ENCODE peak calls at places on chromosomes 2 and 18, in eight cellular contexts. One of them, this sample, is unnamed.

GRCh38 chr18:21914739-21915319 is 174.2 kb downstream of the MIB1 start:
- DNase-seq in GM18507: no peak
- DNase-seq in NCI-H446 treated with DMSO at 0.1 percent for 48 hours: no peak
- DNase-seq in T-helper 17 cell: no peak
- DNase-seq in H4: peak; percentile 74
- DNase-seq in esophagus squamous epithelium: no peak
- DNase-seq in RPMI8226: peak; percentile 32
- DNase-seq in stimulated activated CD4-positive, alpha-beta T cell treated with anti-CD3 and anti-CD28 coated beads, Interleukin-4, amount 100 ng/mL, for 48 hours: no peak
- DNase-seq in this sample: peak; percentile 42

GRCh38 chr2:107729456-107729855 is 97.2 kb upstream of the RGPD4 start:
- DNase-seq in GM18507: no peak
- DNase-seq in NCI-H446 treated with DMSO at 0.1 percent for 48 hours: no peak
- DNase-seq in T-helper 17 cell: no peak
- DNase-seq in H4: no peak
- DNase-seq in esophagus squamous epithelium: no peak
- DNase-seq in RPMI8226: no peak
- DNase-seq in stimulated activated CD4-positive, alpha-beta T cell treated with anti-CD3 and anti-CD28 coated beads, Interleukin-4, amount 100 ng/mL, for 48 hours: no peak
- DNase-seq in this sample: no peak

GRCh38 chr18:73099759-73100158 is 232.0 kb upstream of the NETO1 start:
- DNase-seq in GM18507: no peak
- DNase-seq in NCI-H446 treated with DMSO at 0.1 percent for 48 hours: no peak
- DNase-seq in T-helper 17 cell: no peak
- DNase-seq in H4: no peak
- DNase-seq in esophagus squamous epithelium: no peak
- DNase-seq in RPMI8226: no peak
- DNase-seq in stimulated activated CD4-positive, alpha-beta T cell treated with anti-CD3 and anti-CD28 coated beads, Interleukin-4, amount 100 ng/mL, for 48 hours: no peak
- DNase-seq in this sample: no peak

GRCh38 chr18:36194719-36195315 is 7.5 kb downstream of the MOCOS start:
- DNase-seq in GM18507: no peak
- DNase-seq in NCI-H446 treated with DMSO at 0.1 percent for 48 hours: no peak
- DNase-seq in T-helper 17 cell: no peak
- DNase-seq in H4: no peak
- DNase-seq in esophagus squamous epithelium: no peak
- DNase-seq in RPMI8226: no peak
- DNase-seq in stimulated activated CD4-positive, alpha-beta T cell treated with anti-CD3 and anti-CD28 coated beads, Interleukin-4, amount 100 ng/mL, for 48 hours: no peak
- DNase-seq in this sample: no peak

GRCh38 chr2:18049325-18049724 is 170.9 kb downstream of the KCNS3 start:
- DNase-seq in GM18507: no peak
- DNase-seq in NCI-H446 treated with DMSO at 0.1 percent for 48 hours: no peak
- DNase-seq in T-helper 17 cell: no peak
- DNase-seq in H4: no peak
- DNase-seq in esophagus squamous epithelium: no peak
- DNase-seq in RPMI8226: no peak
- DNase-seq in stimulated activated CD4-positive, alpha-beta T cell treated with anti-CD3 and anti-CD28 coated beads, Interleukin-4, amount 100 ng/mL, for 48 hours: no peak
- DNase-seq in this sample: no peak

GRCh38 chr2:205461678-205462665 is 220.3 kb upstream of the NRP2 start:
- DNase-seq in GM18507: no peak
- DNase-seq in NCI-H446 treated with DMSO at 0.1 percent for 48 hours: no peak
- DNase-seq in T-helper 17 cell: no peak
- DNase-seq in H4: no peak
- DNase-seq in esophagus squamous epithelium: no peak
- DNase-seq in RPMI8226: no peak
- DNase-seq in stimulated activated CD4-positive, alpha-beta T cell treated with anti-CD3 and anti-CD28 coated beads, Interleukin-4, amount 100 ng/mL, for 48 hours: peak; percentile 5
- DNase-seq in this sample: peak; percentile 9

GRCh38 chr2:102240640-102241370 is 54.0 kb downstream of the IL1RL2 start:
- DNase-seq in GM18507: peak; percentile 77
- DNase-seq in NCI-H446 treated with DMSO at 0.1 percent for 48 hours: no peak
- DNase-seq in T-helper 17 cell: peak; percentile 85
- DNase-seq in H4: peak; percentile 92
- DNase-seq in esophagus squamous epithelium: peak; percentile 23
- DNase-seq in RPMI8226: peak; percentile 84
- DNase-seq in stimulated activated CD4-positive, alpha-beta T cell treated with anti-CD3 and anti-CD28 coated beads, Interleukin-4, amount 100 ng/mL, for 48 hours: peak; percentile 85
- DNase-seq in this sample: peak; percentile 87

GRCh38 chr2:227834423-227834822 is 20.8 kb downstream of the CCL20 start:
- DNase-seq in GM18507: no peak
- DNase-seq in NCI-H446 treated with DMSO at 0.1 percent for 48 hours: no peak
- DNase-seq in T-helper 17 cell: no peak
- DNase-seq in H4: no peak
- DNase-seq in esophagus squamous epithelium: no peak
- DNase-seq in RPMI8226: no peak
- DNase-seq in stimulated activated CD4-positive, alpha-beta T cell treated with anti-CD3 and anti-CD28 coated beads, Interleukin-4, amount 100 ng/mL, for 48 hours: no peak
- DNase-seq in this sample: peak; percentile 71

GRCh38 chr2:231710751-231711676 is 2.7 kb downstream of the PTMA start:
- DNase-seq in GM18507: no peak
- DNase-seq in NCI-H446 treated with DMSO at 0.1 percent for 48 hours: no peak
- DNase-seq in T-helper 17 cell: no peak
- DNase-seq in H4: no peak
- DNase-seq in esophagus squamous epithelium: no peak
- DNase-seq in RPMI8226: peak; percentile 9
- DNase-seq in stimulated activated CD4-positive, alpha-beta T cell treated with anti-CD3 and anti-CD28 coated beads, Interleukin-4, amount 100 ng/mL, for 48 hours: no peak
- DNase-seq in this sample: peak; percentile 33

GRCh38 chr2:211367252-211367651 is 810.9 kb downstream of the CPS1 start:
- DNase-seq in GM18507: no peak
- DNase-seq in NCI-H446 treated with DMSO at 0.1 percent for 48 hours: no peak
- DNase-seq in T-helper 17 cell: no peak
- DNase-seq in H4: no peak
- DNase-seq in esophagus squamous epithelium: no peak
- DNase-seq in RPMI8226: no peak
- DNase-seq in stimulated activated CD4-positive, alpha-beta T cell treated with anti-CD3 and anti-CD28 coated beads, Interleukin-4, amount 100 ng/mL, for 48 hours: no peak
- DNase-seq in this sample: no peak

GRCh38 chr2:71299507-71299906 is 32.1 kb upstream of the ZNF638 start:
- DNase-seq in GM18507: no peak
- DNase-seq in NCI-H446 treated with DMSO at 0.1 percent for 48 hours: no peak
- DNase-seq in T-helper 17 cell: no peak
- DNase-seq in H4: no peak
- DNase-seq in esophagus squamous epithelium: no peak
- DNase-seq in RPMI8226: peak; percentile 36
- DNase-seq in stimulated activated CD4-positive, alpha-beta T cell treated with anti-CD3 and anti-CD28 coated beads, Interleukin-4, amount 100 ng/mL, for 48 hours: no peak
- DNase-seq in this sample: peak; percentile 22

GRCh38 chr2:129248183-129248582 is 731.3 kb upstream of the RAB6C start:
- DNase-seq in GM18507: no peak
- DNase-seq in NCI-H446 treated with DMSO at 0.1 percent for 48 hours: no peak
- DNase-seq in T-helper 17 cell: no peak
- DNase-seq in H4: peak; percentile 26
- DNase-seq in esophagus squamous epithelium: no peak
- DNase-seq in RPMI8226: no peak
- DNase-seq in stimulated activated CD4-positive, alpha-beta T cell treated with anti-CD3 and anti-CD28 coated beads, Interleukin-4, amount 100 ng/mL, for 48 hours: no peak
- DNase-seq in this sample: peak; percentile 8

GRCh38 chr2:160252278-160252887 is 52.3 kb upstream of the ITGB6 start:
- DNase-seq in GM18507: no peak
- DNase-seq in NCI-H446 treated with DMSO at 0.1 percent for 48 hours: no peak
- DNase-seq in T-helper 17 cell: no peak
- DNase-seq in H4: peak; percentile 23
- DNase-seq in esophagus squamous epithelium: no peak
- DNase-seq in RPMI8226: peak; percentile 17
- DNase-seq in stimulated activated CD4-positive, alpha-beta T cell treated with anti-CD3 and anti-CD28 coated beads, Interleukin-4, amount 100 ng/mL, for 48 hours: no peak
- DNase-seq in this sample: peak; percentile 48

GRCh38 chr2:204127238-204127637 is 190.7 kb downstream of the ICOS start:
- DNase-seq in GM18507: no peak
- DNase-seq in NCI-H446 treated with DMSO at 0.1 percent for 48 hours: no peak
- DNase-seq in T-helper 17 cell: no peak
- DNase-seq in H4: no peak
- DNase-seq in esophagus squamous epithelium: no peak
- DNase-seq in RPMI8226: no peak
- DNase-seq in stimulated activated CD4-positive, alpha-beta T cell treated with anti-CD3 and anti-CD28 coated beads, Interleukin-4, amount 100 ng/mL, for 48 hours: no peak
- DNase-seq in this sample: peak; percentile 12

GRCh38 chr2:201777043-201777442 is 3.7 kb downstream of the ALS2 start:
- DNase-seq in GM18507: no peak
- DNase-seq in NCI-H446 treated with DMSO at 0.1 percent for 48 hours: no peak
- DNase-seq in T-helper 17 cell: no peak
- DNase-seq in H4: no peak
- DNase-seq in esophagus squamous epithelium: no peak
- DNase-seq in RPMI8226: no peak
- DNase-seq in stimulated activated CD4-positive, alpha-beta T cell treated with anti-CD3 and anti-CD28 coated beads, Interleukin-4, amount 100 ng/mL, for 48 hours: no peak
- DNase-seq in this sample: no peak

GRCh38 chr2:37387143-37387835 is 42.9 kb downstream of the QPCT start:
- DNase-seq in GM18507: no peak
- DNase-seq in NCI-H446 treated with DMSO at 0.1 percent for 48 hours: no peak
- DNase-seq in T-helper 17 cell: no peak
- DNase-seq in H4: no peak
- DNase-seq in esophagus squamous epithelium: no peak
- DNase-seq in RPMI8226: no peak
- DNase-seq in stimulated activated CD4-positive, alpha-beta T cell treated with anti-CD3 and anti-CD28 coated beads, Interleukin-4, amount 100 ng/mL, for 48 hours: no peak
- DNase-seq in this sample: peak; percentile 41

GRCh38 chr2:4992226-4992625 is 700.0 kb upstream of the SOX11 start:
- DNase-seq in GM18507: no peak
- DNase-seq in NCI-H446 treated with DMSO at 0.1 percent for 48 hours: no peak
- DNase-seq in T-helper 17 cell: no peak
- DNase-seq in H4: no peak
- DNase-seq in esophagus squamous epithelium: no peak
- DNase-seq in RPMI8226: no peak
- DNase-seq in stimulated activated CD4-positive, alpha-beta T cell treated with anti-CD3 and anti-CD28 coated beads, Interleukin-4, amount 100 ng/mL, for 48 hours: no peak
- DNase-seq in this sample: no peak

GRCh38 chr2:105410554-105410953 is 11.7 kb upstream of the FHL2 start:
- DNase-seq in GM18507: no peak
- DNase-seq in NCI-H446 treated with DMSO at 0.1 percent for 48 hours: no peak
- DNase-seq in T-helper 17 cell: no peak
- DNase-seq in H4: no peak
- DNase-seq in esophagus squamous epithelium: no peak
- DNase-seq in RPMI8226: no peak
- DNase-seq in stimulated activated CD4-positive, alpha-beta T cell treated with anti-CD3 and anti-CD28 coated beads, Interleukin-4, amount 100 ng/mL, for 48 hours: no peak
- DNase-seq in this sample: peak; percentile 88

GRCh38 chr2:16495812-16496211 is 169.8 kb downstream of the CYRIA start:
- DNase-seq in GM18507: no peak
- DNase-seq in NCI-H446 treated with DMSO at 0.1 percent for 48 hours: no peak
- DNase-seq in T-helper 17 cell: no peak
- DNase-seq in H4: no peak
- DNase-seq in esophagus squamous epithelium: no peak
- DNase-seq in RPMI8226: no peak
- DNase-seq in stimulated activated CD4-positive, alpha-beta T cell treated with anti-CD3 and anti-CD28 coated beads, Interleukin-4, amount 100 ng/mL, for 48 hours: no peak
- DNase-seq in this sample: no peak

GRCh38 chr2:229133155-229133772 is 137.8 kb downstream of the PID1 start:
- DNase-seq in GM18507: no peak
- DNase-seq in NCI-H446 treated with DMSO at 0.1 percent for 48 hours: no peak
- DNase-seq in T-helper 17 cell: no peak
- DNase-seq in H4: peak; percentile 36
- DNase-seq in esophagus squamous epithelium: no peak
- DNase-seq in RPMI8226: peak; percentile 3
- DNase-seq in stimulated activated CD4-positive, alpha-beta T cell treated with anti-CD3 and anti-CD28 coated beads, Interleukin-4, amount 100 ng/mL, for 48 hours: no peak
- DNase-seq in this sample: peak; percentile 53

GRCh38 chr2:20148841-20149702 is 75.9 kb downstream of the SDC1 start:
- DNase-seq in GM18507: no peak
- DNase-seq in NCI-H446 treated with DMSO at 0.1 percent for 48 hours: no peak
- DNase-seq in T-helper 17 cell: no peak
- DNase-seq in H4: peak; percentile 73
- DNase-seq in esophagus squamous epithelium: no peak
- DNase-seq in RPMI8226: no peak
- DNase-seq in stimulated activated CD4-positive, alpha-beta T cell treated with anti-CD3 and anti-CD28 coated beads, Interleukin-4, amount 100 ng/mL, for 48 hours: no peak
- DNase-seq in this sample: peak; percentile 96

GRCh38 chr18:79867666-79868065 is 69.9 kb downstream of the KCNG2 start:
- DNase-seq in GM18507: no peak
- DNase-seq in NCI-H446 treated with DMSO at 0.1 percent for 48 hours: no peak
- DNase-seq in T-helper 17 cell: no peak
- DNase-seq in H4: no peak
- DNase-seq in esophagus squamous epithelium: no peak
- DNase-seq in RPMI8226: no peak
- DNase-seq in stimulated activated CD4-positive, alpha-beta T cell treated with anti-CD3 and anti-CD28 coated beads, Interleukin-4, amount 100 ng/mL, for 48 hours: no peak
- DNase-seq in this sample: no peak

GRCh38 chr2:102100371-102101096 is 42.0 kb upstream of the IL1R1 start:
- DNase-seq in GM18507: no peak
- DNase-seq in NCI-H446 treated with DMSO at 0.1 percent for 48 hours: no peak
- DNase-seq in T-helper 17 cell: no peak
- DNase-seq in H4: no peak
- DNase-seq in esophagus squamous epithelium: no peak
- DNase-seq in RPMI8226: no peak
- DNase-seq in stimulated activated CD4-positive, alpha-beta T cell treated with anti-CD3 and anti-CD28 coated beads, Interleukin-4, amount 100 ng/mL, for 48 hours: no peak
- DNase-seq in this sample: no peak

This sample was measured in HT1080.